ENCODE peak calls at places on chromosomes 16 and 17, in six cellular contexts. N, U, Q, E, R and M are unnamed samples. For H3K9me2, the result is how much of the 10 kb centered on the place peaks cover.

GRCh38 chr17:42562845-42563509 is 1.0 kb downstream of the COASY start:
- DNase-seq in N (no peak), U (no peak), Q (no peak), E (no peak), R (no peak), M (peak)

GRCh38 chr16:85107532-85107931 is 4.7 kb downstream of the CIBAR2 start:
- DNase-seq in N (no peak), U (no peak), Q (no peak), E (no peak), R (no peak), M (no peak)

GRCh38 chr17:57313276-57313835 is 57.0 kb downstream of the MSI2 start:
- DNase-seq in N (no peak), U (no peak), Q (no peak), E (no peak), R (no peak), M (peak)

GRCh38 chr17:50304781-50305404 is 30.6 kb downstream of the TMEM92 start:
- DNase-seq in N (no peak), U (no peak), Q (no peak), E (no peak), R (no peak), M (no peak)

GRCh38 chr16:87152221-87152755 is 164.9 kb downstream of the C16orf95 start:
- DNase-seq in N (no peak), U (no peak), Q (no peak), E (no peak), R (no peak), M (no peak)

GRCh38 chr17:22459331-22459952 is 767.1 kb downstream of the KCNJ18 start:
- DNase-seq in N (no peak), U (no peak), Q (no peak), E (no peak), R (no peak), M (no peak)

GRCh38 chr17:66348605-66349165 is 46.3 kb downstream of the PRKCA start:
- DNase-seq in N (peak), U (peak), Q (peak), E (peak), R (no peak), M (no peak)

GRCh38 chr16:56700195-56700594 is 17.9 kb downstream of the MT1X start:
- DNase-seq in N (no peak), U (no peak), Q (no peak), E (no peak), R (no peak), M (no peak)

GRCh38 chr16:23952128-23953041 is 116.6 kb downstream of the PRKCB start:
- DNase-seq in N (no peak), U (no peak), Q (no peak), E (peak), R (no peak), M (no peak)

GRCh38 chr16:84237994-84238750 is 1.6 kb downstream of the KCNG4 start:
- DNase-seq in N (no peak), U (no peak), Q (no peak), E (no peak), R (no peak), M (no peak)

GRCh38 chr17:4858880-4859260 is 25.7 kb downstream of the MINK1 start:
- DNase-seq in N (peak), U (peak), Q (no peak), E (peak), R (no peak), M (no peak)

GRCh38 chr17:58094118-58094517 is 10.9 kb downstream of the DYNLL2 start:
- DNase-seq in N (no peak), U (no peak), Q (no peak), E (no peak), R (no peak), M (no peak)

GRCh38 chr17:78357177-78357586 is 2.7 kb downstream of the SOCS3 start:
- DNase-seq in N (peak), U (peak), Q (no peak), E (peak), R (no peak), M (no peak)

GRCh38 chr17:35239823-35240222 is 3.0 kb upstream of the SLFN5 start:
- DNase-seq in N (no peak), U (no peak), Q (no peak), E (no peak), R (no peak), M (no peak)

GRCh38 chr17:16222406-16222805 is 5.4 kb downstream of the PIGL start:
- DNase-seq in N (no peak), U (no peak), Q (no peak), E (no peak), R (no peak), M (no peak)

GRCh38 chr17:2013994-2014317 is 11.2 kb downstream of the RTN4RL1 start:
- DNase-seq in N (no peak), U (no peak), Q (no peak), E (no peak), R (no peak), M (no peak)

GRCh38 chr16:28003923-28004322 is 59.6 kb downstream of the GSG1L start:
- DNase-seq in N (no peak), U (no peak), Q (no peak), E (peak), R (no peak), M (no peak)

GRCh38 chr17:28865946-28866752 is 11.3 kb downstream of the ERAL1 start:
- DNase-seq in N (no peak), U (no peak), Q (no peak), E (no peak), R (no peak), M (peak)
- H2AFZ ChIP-seq in N (no peak), U (no peak), Q (no peak), E (no peak), R (no peak), M (peak)

DNA sequence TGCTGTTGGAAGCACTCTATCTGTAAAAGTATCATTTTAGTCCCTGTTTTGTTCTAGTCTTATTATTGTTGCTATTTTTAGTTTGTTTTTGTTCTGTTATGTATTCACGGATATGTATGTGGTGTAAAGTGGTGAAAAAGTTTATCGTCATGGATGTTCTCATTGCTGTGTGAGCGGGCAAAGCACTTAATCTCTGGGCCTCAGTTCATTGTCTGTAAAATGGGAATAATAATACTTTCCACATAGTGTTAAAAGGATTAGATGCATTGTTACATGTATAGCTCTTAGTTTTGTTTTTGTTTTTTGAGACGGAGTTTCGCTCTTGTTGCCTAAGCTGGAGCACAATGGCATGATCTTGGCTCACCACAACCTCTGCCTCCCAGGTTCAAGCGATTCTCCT is 19.8 kb downstream of the TAOK1 start:
- DNase-seq in N (no peak), U (no peak), Q (no peak), E (no peak), R (no peak), M (no peak)
- H3K9me2 ChIP-seq in N (under half), U (under half), Q (under half), E (under half), R (under half), M (under half)

DNA sequence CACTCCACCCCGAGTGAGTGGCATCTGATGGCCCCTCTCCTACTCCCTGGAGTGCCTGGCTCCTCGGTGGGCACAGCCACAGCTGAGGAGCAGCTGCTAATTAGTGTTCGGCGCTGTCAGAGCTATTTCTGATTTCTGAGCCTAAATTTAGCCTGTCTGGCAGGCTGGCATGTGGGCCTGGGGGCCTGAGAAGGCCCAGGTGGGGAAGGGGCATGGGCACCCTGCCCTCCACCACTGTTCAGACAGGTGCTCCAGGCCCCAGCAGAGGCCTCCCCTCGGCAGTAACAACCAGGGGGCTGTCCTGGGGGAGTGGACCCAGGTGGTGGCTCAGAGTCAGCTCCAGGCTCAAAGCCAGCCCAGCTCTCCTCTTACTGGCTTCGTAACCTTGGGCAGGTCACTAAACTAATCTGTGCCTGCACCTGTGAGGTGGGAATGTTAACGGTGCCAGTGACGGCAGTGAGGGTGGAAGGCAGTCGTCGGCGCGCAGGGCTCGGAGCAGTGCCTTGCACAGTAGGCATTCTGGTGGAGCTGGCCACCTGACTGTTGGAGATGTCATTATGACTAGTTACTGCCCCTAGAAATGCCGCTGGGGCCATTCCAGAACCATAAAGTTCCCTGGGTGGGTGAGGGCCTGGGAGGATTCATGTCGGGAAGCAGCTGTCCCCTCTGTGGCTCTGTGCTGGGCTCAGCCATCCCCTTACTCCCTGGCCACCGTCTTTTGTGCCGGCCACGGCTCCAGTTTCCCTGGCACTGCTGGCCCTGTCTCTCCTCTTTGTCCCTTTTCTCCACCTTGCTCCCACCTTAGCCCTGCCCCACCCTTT is 6.6 kb downstream of the FMNL1 start:
- DNase-seq in N (no peak), U (no peak), Q (no peak), E (no peak), R (peak), M (peak)
- H2AFZ ChIP-seq in N (no peak), U (no peak), Q (no peak), E (no peak), R (no peak), M (no peak)

GRCh38 chr17:75241502-75241901 is 19.9 kb downstream of the GGA3 start:
- DNase-seq in N (no peak), U (no peak), Q (no peak), E (no peak), R (no peak), M (no peak)
- H3K9me2 ChIP-seq in N (under half), U (under half), Q (under half), E (under half), R (under half), M (under half)

GRCh38 chr17:43679911-43680310 is 18.2 kb upstream of the MEOX1 start:
- DNase-seq in N (no peak), U (no peak), Q (no peak), E (no peak), R (no peak), M (no peak)

GRCh38 chr17:43679401-43679800 is 17.7 kb upstream of the MEOX1 start:
- DNase-seq in N (no peak), U (no peak), Q (no peak), E (no peak), R (no peak), M (no peak)

GRCh38 chr17:43673516-43674323 is 12.0 kb upstream of the MEOX1 start:
- DNase-seq in N (peak), U (peak), Q (peak), E (peak), R (peak), M (peak)

GRCh38 chr17:43674394-43674793 is 12.7 kb upstream of the MEOX1 start:
- DNase-seq in N (no peak), U (no peak), Q (no peak), E (no peak), R (no peak), M (no peak)

GRCh38 chr17:43676471-43676870 is 14.7 kb upstream of the MEOX1 start:
- DNase-seq in N (peak), U (peak), Q (no peak), E (no peak), R (no peak), M (no peak)
- H2AFZ ChIP-seq in N (no peak), U (no peak), Q (no peak), E (no peak), R (no peak), M (no peak)

DNA sequence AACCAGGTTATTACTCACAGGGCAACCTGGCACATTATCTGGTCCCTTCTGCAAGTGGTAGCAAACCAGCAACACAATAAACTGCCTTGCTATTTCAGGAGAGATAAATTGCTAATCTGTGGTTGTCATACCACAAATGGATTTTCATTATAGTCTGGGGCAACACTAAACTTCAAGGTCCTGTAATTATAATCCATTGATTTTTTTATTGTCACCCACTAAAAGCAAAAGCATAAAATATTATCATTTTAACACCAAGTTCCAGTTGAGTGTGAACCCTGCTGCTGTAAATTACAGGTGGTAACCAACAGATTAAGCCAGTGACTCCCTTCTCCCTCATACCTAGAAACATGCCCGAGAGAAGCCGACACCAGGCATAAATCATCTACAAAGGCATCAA is 51.1 kb upstream of the SOX9 start:
- DNase-seq in N (no peak), U (no peak), Q (no peak), E (no peak), R (no peak), M (no peak)
- H3K9me2 ChIP-seq in N (under half), U (under half), Q (under half), E (under half), R (under half), M (under half)

DNA sequence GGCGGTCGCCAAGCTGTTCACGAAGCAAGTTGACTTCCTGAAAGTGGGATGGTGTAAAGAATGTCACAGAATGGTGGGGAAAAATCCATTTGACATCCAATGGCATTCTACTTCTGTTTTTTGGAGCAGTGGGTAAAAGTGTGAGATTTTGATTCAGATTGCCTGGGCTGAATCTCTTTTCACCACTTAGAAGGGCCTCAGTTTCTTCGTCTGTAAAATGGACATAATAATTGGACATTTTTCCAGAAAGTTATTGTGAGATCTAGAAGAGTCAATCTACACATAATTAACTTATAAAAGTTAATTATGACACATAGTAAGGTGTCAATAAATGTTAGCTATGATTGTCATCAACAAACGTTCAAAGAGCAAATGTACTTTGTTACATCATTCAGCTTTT is 3.0 kb downstream of the KRT40 start:
- DNase-seq in N (no peak), U (no peak), Q (no peak), E (no peak), R (no peak), M (no peak)
- H2AFZ ChIP-seq in N (no peak), U (no peak), Q (peak), E (no peak), R (no peak), M (no peak)

GRCh38 chr16:72936408-72936807 is 111.5 kb downstream of the ZFHX3 start:
- DNase-seq in N (no peak), U (no peak), Q (no peak), E (no peak), R (no peak), M (no peak)
- H3K9me2 ChIP-seq in N (under half), U (under half), Q (under half), E (under half), R (under half), M (under half)

GRCh38 chr16:2459647-2460390 is at the start of gene TEDC2:
- DNase-seq in N (peak), U (peak), Q (peak), E (peak), R (peak), M (peak)

GRCh38 chr16:2457946-2458345 is 2.0 kb upstream of the TEDC2 start:
- DNase-seq in N (no peak), U (peak), Q (no peak), E (no peak), R (no peak), M (no peak)

GRCh38 chr16:2460391-2460713 is 443 bp downstream of the TEDC2 start:
- DNase-seq in N (no peak), U (no peak), Q (no peak), E (no peak), R (no peak), M (no peak)

GRCh38 chr16:2457267-2457666 is 2.6 kb upstream of the TEDC2 start:
- DNase-seq in N (no peak), U (no peak), Q (no peak), E (no peak), R (no peak), M (no peak)

GRCh38 chr16:2458887-2459646 is 842 bp upstream of the TEDC2 start:
- DNase-seq in N (peak), U (no peak), Q (no peak), E (no peak), R (no peak), M (peak)
- H2AFZ ChIP-seq in N (peak), U (peak), Q (no peak), E (peak), R (peak), M (no peak)